ENCODE peak calls at places on chromosomes 4 and X, in ten cellular contexts. H, X, T, K, G, A, B, I, J and U are unnamed samples.

GRCh38 chrX:56564182-56564885 is 907 bp downstream of the UBQLN2 start:
- DNase-seq in H (peak), X (peak), T (peak), K (no peak), G (no peak), A (peak), B (peak), I (no peak), J (peak), U (peak)

GRCh38 chrX:26511621-26512363 is 295.8 kb downstream of the MAGEB5 start:
- DNase-seq in H (no peak), X (no peak), T (no peak), K (no peak), G (no peak), A (no peak), B (no peak), I (no peak), J (no peak), U (no peak)

GRCh38 chr4:3213101-3213416 is 35.9 kb upstream of the MSANTD1 start:
- DNase-seq in H (no peak), X (no peak), T (no peak), K (no peak), G (no peak), A (no peak), B (no peak), I (no peak), J (no peak), U (no peak)

GRCh38 chr4:71333960-71334951 is 4.6 kb upstream of the SLC4A4 start:
- DNase-seq in H (peak), X (peak), T (no peak), K (no peak), G (no peak), A (peak), B (peak), I (peak), J (peak), U (peak)

GRCh38 chr4:103076777-103077347 is 301 bp upstream of the SLC9B2 start:
- DNase-seq in H (no peak), X (no peak), T (peak), K (no peak), G (no peak), A (no peak), B (no peak), I (no peak), J (no peak), U (no peak)

GRCh38 chr4:118772149-118773081 is 63.5 kb downstream of the SEC24D start:
- DNase-seq in H (peak), X (peak), T (peak), K (no peak), G (no peak), A (peak), B (peak), I (no peak), J (peak), U (peak)

GRCh38 chr4:40471923-40472322 is 136.8 kb downstream of the CHRNA9 start:
- DNase-seq in H (no peak), X (peak), T (no peak), K (no peak), G (no peak), A (peak), B (no peak), I (no peak), J (peak), U (no peak)

GRCh38 chrX:39848900-39849299 is 248.9 kb downstream of the BCOR start:
- DNase-seq in H (peak), X (peak), T (no peak), K (no peak), G (no peak), A (no peak), B (peak), I (no peak), J (peak), U (peak)

GRCh38 chrX:3820170-3820569 is 106.7 kb upstream of the PRKX start:
- DNase-seq in H (peak), X (peak), T (no peak), K (no peak), G (no peak), A (peak), B (peak), I (no peak), J (peak), U (peak)

GRCh38 chr4:102553982-102554381 is 52.8 kb downstream of the NFKB1 start:
- DNase-seq in H (no peak), X (peak), T (no peak), K (no peak), G (no peak), A (no peak), B (no peak), I (no peak), J (no peak), U (no peak)

GRCh38 chrX:12370444-12371089 is 232.3 kb downstream of the FRMPD4 start:
- DNase-seq in H (peak), X (no peak), T (no peak), K (peak), G (no peak), A (no peak), B (peak), I (no peak), J (peak), U (peak)

GRCh38 chrX:68018248-68019203 is 414.8 kb downstream of the OPHN1 start:
- DNase-seq in H (peak), X (peak), T (peak), K (no peak), G (no peak), A (peak), B (peak), I (no peak), J (peak), U (peak)

GRCh38 chr4:18039113-18039512 is 17.6 kb upstream of the LCORL start:
- DNase-seq in H (no peak), X (no peak), T (no peak), K (no peak), G (no peak), A (peak), B (peak), I (no peak), J (no peak), U (no peak)

GRCh38 chr4:7904108-7904516 is 35.5 kb downstream of the AFAP1 start:
- DNase-seq in H (peak), X (no peak), T (no peak), K (no peak), G (no peak), A (no peak), B (peak), I (no peak), J (peak), U (peak)

GRCh38 chrX:38335382-38335781 is 8.1 kb upstream of the RPGR start:
- DNase-seq in H (no peak), X (no peak), T (no peak), K (no peak), G (no peak), A (no peak), B (no peak), I (no peak), J (no peak), U (no peak)

GRCh38 chr4:73868206-73869129 is 725 bp upstream of the CXCL1 start:
- DNase-seq in H (no peak), X (peak), T (no peak), K (no peak), G (no peak), A (peak), B (peak), I (no peak), J (no peak), U (no peak)

GRCh38 chr4:53813991-53814390 is 222.7 kb upstream of the LNX1 start:
- DNase-seq in H (no peak), X (no peak), T (no peak), K (no peak), G (no peak), A (no peak), B (peak), I (no peak), J (no peak), U (peak)

GRCh38 chr4:84499065-84499982 is at the start of gene NKX6-1:
- DNase-seq in H (peak), X (peak), T (peak), K (peak), G (no peak), A (peak), B (peak), I (peak), J (peak), U (peak)

GRCh38 chr4:181548873-181549541 is 694.2 kb upstream of the TENM3 start:
- DNase-seq in H (peak), X (peak), T (no peak), K (no peak), G (no peak), A (peak), B (peak), I (no peak), J (peak), U (peak)

GRCh38 chr4:165765053-165765452 is 108.0 kb upstream of the TLL1 start:
- DNase-seq in H (no peak), X (peak), T (no peak), K (no peak), G (no peak), A (peak), B (no peak), I (no peak), J (no peak), U (no peak)

GRCh38 chr4:184265566-184266351 is 48.1 kb upstream of the ENPP6 start:
- DNase-seq in H (peak), X (peak), T (no peak), K (no peak), G (no peak), A (no peak), B (peak), I (no peak), J (peak), U (peak)

GRCh38 chrX:110226931-110227330 is 91.0 kb downstream of the AMMECR1 start:
- DNase-seq in H (no peak), X (peak), T (no peak), K (no peak), G (no peak), A (peak), B (peak), I (no peak), J (no peak), U (no peak)

GRCh38 chrX:155417769-155418168 is 35.9 kb downstream of the F8A2 start:
- DNase-seq in H (no peak), X (no peak), T (no peak), K (no peak), G (no peak), A (no peak), B (no peak), I (no peak), J (no peak), U (no peak)

GRCh38 chr4:10622728-10623127 is 61.8 kb downstream of the CLNK start:
- DNase-seq in H (peak), X (no peak), T (no peak), K (no peak), G (no peak), A (peak), B (no peak), I (no peak), J (no peak), U (peak)

GRCh38 chrX:150038977-150039599 is 100.8 kb upstream of the EOLA2 start:
- DNase-seq in H (peak), X (peak), T (no peak), K (no peak), G (no peak), A (peak), B (peak), I (no peak), J (peak), U (peak)

DNA sequence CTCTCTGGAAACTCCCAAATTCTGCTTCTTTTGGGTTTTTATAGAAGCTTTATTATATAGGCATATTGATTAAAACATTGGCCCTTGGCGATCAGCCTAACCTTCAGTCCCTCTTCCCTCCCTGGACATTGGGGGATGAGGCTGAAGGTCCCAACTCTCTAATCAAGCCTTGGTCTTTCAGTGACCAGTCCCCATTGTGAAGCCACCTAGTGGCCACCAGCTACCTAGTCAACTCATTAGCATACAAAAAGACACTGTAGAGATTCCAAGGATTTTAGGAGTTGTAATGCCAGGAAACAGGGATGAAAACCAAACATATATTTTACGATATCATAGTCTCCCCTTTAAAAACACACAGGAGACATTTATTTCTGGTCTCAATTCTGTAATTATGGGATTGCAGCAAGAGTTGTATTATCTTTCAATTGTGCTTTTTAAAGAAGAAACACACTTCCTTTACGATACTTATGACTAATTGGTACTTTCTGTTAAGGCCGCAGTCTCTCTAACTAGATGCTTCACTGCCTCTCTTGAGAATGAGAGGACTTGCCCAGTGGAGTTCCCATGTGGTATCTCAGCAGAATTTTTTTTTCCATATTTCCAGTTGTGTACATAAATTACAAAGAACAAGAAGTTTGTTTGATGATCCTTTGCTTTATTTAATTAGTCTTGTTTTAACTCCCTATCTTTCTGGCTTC is 58.2 kb downstream of the WDR17 start:
- DNase-seq in H (peak), X (peak), T (peak), K (peak), G (no peak), A (peak), B (peak), I (peak), J (peak), U (peak)
- TF ChIP-seq CTCF in H (peak), X (peak), T (peak), K (peak), G (no peak), A (peak), B (peak), I (peak), J (peak), U (peak)

GRCh38 chrX:72002886-72003285 is 92.2 kb downstream of the NHSL2 start:
- DNase-seq in H (no peak), X (no peak), T (no peak), K (no peak), G (no peak), A (no peak), B (no peak), I (no peak), J (peak), U (no peak)

GRCh38 chrX:72006461-72006860 is 95.8 kb downstream of the NHSL2 start:
- DNase-seq in H (no peak), X (no peak), T (no peak), K (no peak), G (no peak), A (no peak), B (no peak), I (no peak), J (no peak), U (no peak)

GRCh38 chrX:72001906-72002305 is 91.3 kb downstream of the NHSL2 start:
- DNase-seq in H (no peak), X (no peak), T (no peak), K (no peak), G (no peak), A (no peak), B (no peak), I (no peak), J (no peak), U (no peak)

GRCh38 chrX:72005046-72005445 is 94.4 kb downstream of the NHSL2 start:
- DNase-seq in H (no peak), X (no peak), T (no peak), K (no peak), G (no peak), A (no peak), B (no peak), I (no peak), J (no peak), U (no peak)

DNA sequence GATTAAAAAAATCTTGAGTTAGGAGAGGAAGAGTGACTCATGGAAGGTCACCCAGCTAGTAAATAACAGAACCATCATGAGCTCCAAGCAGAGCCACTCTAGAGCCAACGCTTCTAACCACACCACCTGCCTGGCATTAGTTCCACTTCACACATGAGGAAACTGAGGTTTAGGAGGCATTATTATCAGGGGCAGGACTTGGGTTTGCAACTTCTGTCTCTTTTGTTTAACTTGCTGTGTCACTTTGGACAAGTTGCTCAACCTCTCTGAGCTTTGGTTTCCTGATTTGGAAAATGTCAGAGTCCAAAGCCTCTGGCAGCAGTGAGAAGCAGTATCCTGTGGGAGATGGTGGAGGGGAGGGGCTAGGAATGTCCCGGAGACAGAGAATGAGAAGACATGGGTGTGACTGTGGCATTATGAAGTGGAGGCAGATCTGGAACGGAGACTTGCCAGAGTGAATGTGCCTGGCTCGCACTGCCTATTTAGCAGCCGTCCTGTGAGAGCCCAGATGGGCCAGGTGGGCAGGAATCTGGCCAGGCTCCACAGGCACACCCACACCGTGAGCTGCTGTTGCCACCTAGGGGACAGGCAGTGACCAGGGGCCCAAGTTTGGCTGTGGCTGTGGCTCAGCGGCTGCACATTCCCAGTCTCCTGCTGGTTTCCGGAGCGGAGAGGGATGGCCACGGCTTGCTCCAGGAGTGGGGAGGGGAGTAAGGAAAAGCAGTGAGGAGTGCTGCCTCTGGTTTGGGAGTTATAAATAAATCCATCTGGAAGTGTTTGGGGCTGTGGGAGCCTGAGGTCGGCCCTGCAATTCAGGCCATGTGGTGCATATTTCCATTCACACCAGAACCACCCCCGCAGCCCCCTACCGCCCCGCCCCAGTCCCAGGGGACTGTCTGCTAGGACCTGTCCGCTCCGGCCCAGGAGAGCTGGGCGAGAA is 93.4 kb downstream of the NHSL2 start:
- DNase-seq in H (peak), X (peak), T (peak), K (peak), G (no peak), A (no peak), B (peak), I (peak), J (peak), U (peak)
- TF ChIP-seq CTCF in H (peak), X (peak), T (peak), K (peak), G (no peak), A (peak), B (no peak), I (peak), J (peak), U (no peak)

GRCh38 chr4:66252291-66252690 is 582.0 kb upstream of the EPHA5 start:
- DNase-seq in H (peak), X (peak), T (no peak), K (no peak), G (no peak), A (no peak), B (no peak), I (no peak), J (no peak), U (no peak)
- TF ChIP-seq CTCF in H (peak), X (peak), T (peak), K (no peak), G (no peak), A (no peak), B (no peak), I (no peak), J (no peak), U (no peak)

GRCh38 chr4:82491251-82491960 is 61.0 kb downstream of the ENOPH1 start:
- DNase-seq in H (no peak), X (peak), T (no peak), K (no peak), G (no peak), A (peak), B (peak), I (peak), J (no peak), U (no peak)
- TF ChIP-seq CTCF in H (no peak), X (no peak), T (no peak), K (no peak), G (no peak), A (no peak), B (no peak), I (no peak), J (no peak), U (no peak)

GRCh38 chrX:44480591-44480990 is 62.1 kb downstream of the FUNDC1 start:
- DNase-seq in H (no peak), X (peak), T (no peak), K (no peak), G (no peak), A (no peak), B (no peak), I (no peak), J (no peak), U (no peak)

GRCh38 chrX:44484607-44485146 is 58.0 kb downstream of the FUNDC1 start:
- DNase-seq in H (no peak), X (no peak), T (no peak), K (no peak), G (no peak), A (no peak), B (no peak), I (no peak), J (no peak), U (no peak)

GRCh38 chrX:44483965-44484606 is 58.6 kb downstream of the FUNDC1 start:
- DNase-seq in H (no peak), X (peak), T (no peak), K (no peak), G (no peak), A (peak), B (no peak), I (no peak), J (no peak), U (no peak)

GRCh38 chrX:44482575-44482974 is 60.1 kb downstream of the FUNDC1 start:
- DNase-seq in H (no peak), X (no peak), T (no peak), K (no peak), G (no peak), A (no peak), B (no peak), I (no peak), J (no peak), U (no peak)
- TF ChIP-seq CTCF in H (no peak), X (no peak), T (no peak), K (no peak), G (no peak), A (no peak), B (no peak), I (no peak), J (no peak), U (no peak)

DNA sequence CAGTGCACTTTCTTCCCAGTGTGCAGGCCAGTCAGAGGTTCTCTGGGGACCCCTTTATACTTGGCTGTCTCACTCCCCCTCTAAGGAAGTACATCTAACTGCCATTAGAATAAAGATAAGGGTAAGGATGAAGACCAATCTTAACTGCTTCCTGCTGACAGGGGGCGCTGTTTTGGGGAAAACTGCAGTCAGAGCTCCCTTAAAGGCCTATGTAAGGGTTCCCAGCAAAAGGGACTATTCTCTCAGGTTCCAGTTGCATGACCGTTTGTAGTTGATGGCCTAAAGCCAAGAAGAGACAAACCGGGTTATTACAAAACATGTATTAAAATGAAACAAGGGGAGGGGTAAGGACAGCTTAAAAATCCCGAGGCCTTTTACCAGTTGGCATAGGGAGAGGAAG is 115.6 kb upstream of the SPIN4 start:
- DNase-seq in H (no peak), X (no peak), T (no peak), K (no peak), G (no peak), A (no peak), B (no peak), I (no peak), J (no peak), U (no peak)
- TF ChIP-seq CTCF in H (no peak), X (no peak), T (peak), K (no peak), G (no peak), A (no peak), B (no peak), I (no peak), J (no peak), U (no peak)

DNA sequence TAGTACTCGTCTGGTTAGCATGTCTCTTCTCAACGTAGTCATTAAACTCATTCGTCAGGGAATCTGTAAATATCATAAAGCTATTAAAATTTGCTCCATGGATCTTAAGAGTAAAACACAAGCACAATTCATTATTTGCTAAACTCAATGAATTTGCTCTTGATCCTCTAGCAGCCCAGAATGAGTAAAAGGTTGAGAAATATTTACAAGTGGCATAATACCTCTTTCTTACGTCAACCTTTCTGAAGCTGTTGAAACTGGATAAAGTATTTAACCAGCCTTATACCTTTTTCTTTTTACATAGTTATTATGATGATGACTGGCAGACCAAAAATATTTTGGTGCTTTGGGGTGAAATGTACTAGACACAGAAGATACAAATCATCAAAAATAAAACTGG is 66.9 kb downstream of the LUZP4 start:
- DNase-seq in H (no peak), X (no peak), T (no peak), K (no peak), G (no peak), A (peak), B (no peak), I (no peak), J (no peak), U (no peak)
- TF ChIP-seq CTCF in H (no peak), X (no peak), T (no peak), K (no peak), G (no peak), A (no peak), B (no peak), I (no peak), J (no peak), U (no peak)

GRCh38 chrX:54891573-54891972 is 29.1 kb upstream of the TRO start:
- DNase-seq in H (peak), X (peak), T (peak), K (peak), G (peak), A (peak), B (peak), I (peak), J (peak), U (peak)
- TF ChIP-seq CTCF in H (peak), X (peak), T (peak), K (peak), G (peak), A (peak), B (peak), I (peak), J (peak), U (peak)